ENCODE peak calls at places on chromosome 14, in eight cellular contexts. C, O, D, V, T, B, X and M are unnamed samples.
A peak's percentile ranks its signal among the peaks of the same experiment; 100 is the strongest.

GRCh38 chr14:68248481-68249255 is 429.1 kb downstream of the RAD51B start:
- DNase-seq in O (peak; percentile 95), D (peak; percentile 22), V (peak; percentile 35), X (peak; percentile 66), C (peak; percentile 58), T (peak; percentile 71), B (peak; percentile 85), M (peak; percentile 64)

GRCh38 chr14:104976198-104977007 is 1.8 kb downstream of the AHNAK2 start:
- DNase-seq in C (peak; percentile 40), D (peak; percentile 88), X (peak; percentile 92), T (peak; percentile 88), B (peak; percentile 71), O (peak; percentile 79), V (peak; percentile 86), M (peak; percentile 80)

GRCh38 chr14:64119535-64119934 is 174.6 kb downstream of the ESR2 start:
- DNase-seq in B (no peak), C (no peak), D (no peak), T (no peak), X (no peak), V (no peak), O (no peak), M (no peak)

GRCh38 chr14:60723218-60724079 is 702 bp downstream of the SIX4 start:
- DNase-seq in V (peak; percentile 66), T (peak; percentile 67), B (peak; percentile 68), C (no peak), O (peak; percentile 55), X (peak; percentile 66), D (peak; percentile 52), M (peak; percentile 63)

GRCh38 chr14:55129428-55130193 is 559 bp downstream of the LGALS3 start:
- DNase-seq in V (peak; percentile 70), T (peak; percentile 84), D (peak; percentile 71), C (no peak), O (peak; percentile 70), B (peak; percentile 77), X (peak; percentile 89), M (peak; percentile 66)

GRCh38 chr14:33768458-33768830 is 182.4 kb downstream of the EGLN3 start:
- DNase-seq in V (no peak), T (no peak), B (no peak), D (no peak), O (peak; percentile 72), C (no peak), X (no peak), M (no peak)

GRCh38 chr14:71521238-71521637 is 411.0 kb upstream of the RGS6 start:
- DNase-seq in D (no peak), C (no peak), V (no peak), T (peak; percentile 23), X (no peak), B (no peak), O (no peak), M (no peak)

GRCh38 chr14:36835145-36835544 is 173.5 kb downstream of the PAX9 start:
- DNase-seq in C (no peak), B (no peak), T (no peak), O (no peak), D (no peak), V (no peak), X (no peak), M (peak; percentile 62)

GRCh38 chr14:61526405-61527312 is 168.7 kb upstream of the HIF1A start:
- DNase-seq in X (peak; percentile 58), O (no peak), T (peak; percentile 95), B (no peak), D (peak; percentile 96), V (peak; percentile 60), C (no peak), M (peak; percentile 14)

GRCh38 chr14:24595046-24595808 is 14.3 kb downstream of the GZMH start:
- DNase-seq in C (no peak), V (peak; percentile 98), D (no peak), X (no peak), O (no peak), B (no peak), T (no peak), M (no peak)

GRCh38 chr14:91149462-91149861 is 35.6 kb downstream of the DGLUCY start:
- DNase-seq in C (peak; percentile 99), B (peak; percentile 99), D (peak; percentile 80), O (peak; percentile 100), V (peak; percentile 98), X (no peak), T (peak; percentile 100), M (peak; percentile 17)

GRCh38 chr14:67973415-67973814 is 153.8 kb downstream of the RAD51B start:
- DNase-seq in V (no peak), D (no peak), X (no peak), O (no peak), C (no peak), T (no peak), B (no peak), M (no peak)

GRCh38 chr14:101064121-101064661 is 160.7 kb upstream of the RTL1 start:
- DNase-seq in X (peak; percentile 43), V (no peak), B (no peak), T (no peak), C (no peak), O (no peak), D (no peak), M (no peak)

DNA sequence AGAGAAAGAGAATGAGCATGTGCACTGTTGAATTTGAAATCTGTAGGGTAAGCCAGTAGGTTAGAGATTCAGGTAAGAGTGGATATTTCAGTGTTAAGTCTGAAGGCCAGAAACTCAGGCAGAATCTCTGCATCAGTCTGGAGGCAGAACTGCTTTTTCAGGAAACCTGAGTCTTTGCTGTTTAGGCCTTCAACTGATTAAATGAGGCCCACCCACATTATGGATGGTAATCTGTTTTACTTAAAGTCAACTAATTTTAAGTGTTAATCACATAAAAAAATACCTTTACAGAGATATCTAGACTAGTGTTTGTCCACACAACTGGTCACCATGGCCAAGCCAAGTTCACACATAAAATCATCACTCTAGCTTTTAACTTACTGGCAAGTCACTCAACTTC is 205.0 kb upstream of the DDHD1 start:
- DNase-seq in X (no peak), V (no peak), C (no peak), O (no peak), B (no peak), T (no peak), D (no peak), M (no peak)
- TF ChIP-seq CTCF in X (no peak), V (no peak), C (no peak), O (no peak), B (no peak), T (no peak), D (no peak), M (no peak)

GRCh38 chr14:103941973-103942736 is at the start of gene RD3L:
- DNase-seq in T (no peak), O (no peak), C (no peak), V (no peak), D (no peak), B (no peak), X (no peak), M (no peak)
- TF ChIP-seq CTCF in T (no peak), O (no peak), C (no peak), V (no peak), D (no peak), B (no peak), X (no peak), M (no peak)

GRCh38 chr14:74549588-74549987 is 56.0 kb downstream of the ISCA2 start:
- DNase-seq in B (no peak), C (no peak), T (peak; percentile 71), V (peak; percentile 36), X (peak; percentile 57), O (no peak), D (no peak), M (no peak)
- TF ChIP-seq CTCF in B (peak; percentile 41), C (peak; percentile 45), T (peak; percentile 74), V (peak; percentile 38), X (no peak), O (peak; percentile 34), D (no peak), M (no peak)

GRCh38 chr14:56687123-56687522 is 107.5 kb downstream of the TMEM260 start:
- DNase-seq in D (no peak), B (no peak), X (no peak), V (peak; percentile 11), O (no peak), C (no peak), T (peak; percentile 26), M (no peak)

DNA sequence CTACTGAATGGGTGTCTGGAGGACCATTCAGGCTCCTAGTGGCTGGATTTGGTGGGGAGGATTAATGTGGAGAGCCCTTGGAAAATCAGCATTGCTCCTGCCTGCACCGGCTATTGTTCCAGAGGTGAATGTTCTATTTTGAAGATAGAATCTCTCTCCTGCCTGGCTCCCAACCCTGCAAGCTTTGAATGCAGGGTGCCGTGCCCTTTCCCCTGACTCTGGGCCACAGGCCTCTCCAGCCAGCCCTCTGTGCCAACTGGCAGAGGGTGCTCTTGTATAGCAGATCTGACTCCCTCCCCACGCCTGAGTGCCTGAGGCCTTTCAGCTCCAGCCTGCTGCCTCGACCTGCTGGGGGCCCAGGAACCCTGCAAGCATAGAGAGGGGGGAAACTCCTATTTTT is 106.8 kb downstream of the TMEM260 start:
- DNase-seq in T (peak; percentile 33), V (peak; percentile 19), C (no peak), X (peak; percentile 68), O (no peak), B (no peak), D (peak; percentile 39), M (no peak)
- TF ChIP-seq CTCF in T (peak; percentile 23), V (no peak), C (no peak), X (no peak), O (no peak), B (no peak), D (peak; percentile 29), M (no peak)